ENCODE peak calls at places on chromosomes 1 and 21, in six cellular contexts. One of them, this sample, is unnamed.

GRCh38 chr1:198492872-198493271 is 47.6 kb downstream of the ATP6V1G3 start:
- DNase-seq in fibroblast of lung: peak; percentile 68
- DNase-seq in IMR-90: peak; percentile 91
- DNase-seq in AG04450: peak; percentile 59
- DNase-seq in uterus: no peak
- DNase-seq in cardiac fibroblast: peak; percentile 65
- DNase-seq in this sample: no peak

GRCh38 chr1:159140474-159140873 is 30.9 kb upstream of the CADM3 start:
- DNase-seq in IMR-90: no peak
- DNase-seq in uterus: no peak
- DNase-seq in cardiac fibroblast: no peak
- DNase-seq in fibroblast of lung: no peak
- DNase-seq in AG04450: no peak
- DNase-seq in this sample: no peak

GRCh38 chr1:145871994-145872411 is 13.1 kb upstream of the PIAS3 start:
- DNase-seq in fibroblast of lung: peak; percentile 57
- DNase-seq in AG04450: no peak
- DNase-seq in IMR-90: peak; percentile 46
- DNase-seq in uterus: peak; percentile 50
- DNase-seq in cardiac fibroblast: peak; percentile 48
- DNase-seq in this sample: no peak

GRCh38 chr1:111704776-111705175 is 34.4 kb downstream of the INKA2 start:
- DNase-seq in AG04450: no peak
- DNase-seq in cardiac fibroblast: no peak
- DNase-seq in fibroblast of lung: no peak
- DNase-seq in IMR-90: no peak
- DNase-seq in uterus: no peak
- DNase-seq in this sample: no peak

GRCh38 chr1:27872802-27873665 is 690 bp downstream of the THEMIS2 start:
- DNase-seq in AG04450: no peak
- DNase-seq in IMR-90: peak; percentile 40
- DNase-seq in fibroblast of lung: peak; percentile 33
- DNase-seq in cardiac fibroblast: peak; percentile 17
- DNase-seq in uterus: no peak
- DNase-seq in this sample: no peak

GRCh38 chr1:77036560-77036959 is 169.3 kb downstream of the ST6GALNAC5 start:
- DNase-seq in IMR-90: peak; percentile 56
- DNase-seq in uterus: no peak
- DNase-seq in fibroblast of lung: peak; percentile 59
- DNase-seq in cardiac fibroblast: peak; percentile 34
- DNase-seq in AG04450: peak; percentile 10
- DNase-seq in this sample: no peak

GRCh38 chr21:32962286-32962685 is 63.4 kb upstream of the OLIG2 start:
- DNase-seq in AG04450: no peak
- DNase-seq in cardiac fibroblast: no peak
- DNase-seq in uterus: no peak
- DNase-seq in fibroblast of lung: no peak
- DNase-seq in IMR-90: no peak
- DNase-seq in this sample: no peak

GRCh38 chr1:66623812-66624211 is 89.9 kb downstream of the SGIP1 start:
- DNase-seq in IMR-90: peak; percentile 76
- DNase-seq in uterus: no peak
- DNase-seq in cardiac fibroblast: peak; percentile 52
- DNase-seq in AG04450: no peak
- DNase-seq in fibroblast of lung: peak; percentile 19
- DNase-seq in this sample: no peak

GRCh38 chr1:206100226-206100780 is 16.9 kb downstream of the AVPR1B start:
- DNase-seq in AG04450: no peak
- DNase-seq in fibroblast of lung: no peak
- DNase-seq in cardiac fibroblast: no peak
- DNase-seq in IMR-90: no peak
- DNase-seq in uterus: no peak
- DNase-seq in this sample: no peak

GRCh38 chr1:178634445-178634844 is 90.6 kb upstream of the RALGPS2 start:
- DNase-seq in uterus: no peak
- DNase-seq in cardiac fibroblast: peak; percentile 55
- DNase-seq in IMR-90: no peak
- DNase-seq in AG04450: no peak
- DNase-seq in fibroblast of lung: no peak
- DNase-seq in this sample: no peak

GRCh38 chr1:109733235-109733634 is 7.6 kb downstream of the GSTM3 start:
- DNase-seq in cardiac fibroblast: no peak
- DNase-seq in fibroblast of lung: no peak
- DNase-seq in AG04450: no peak
- DNase-seq in IMR-90: no peak
- DNase-seq in uterus: no peak
- DNase-seq in this sample: no peak

GRCh38 chr1:153174624-153175023 is 23.9 kb upstream of the SPRR2G start:
- DNase-seq in fibroblast of lung: no peak
- DNase-seq in uterus: no peak
- DNase-seq in IMR-90: no peak
- DNase-seq in cardiac fibroblast: no peak
- DNase-seq in AG04450: no peak
- DNase-seq in this sample: no peak

GRCh38 chr1:204084247-204084772 is 11.4 kb downstream of the SOX13 start:
- DNase-seq in IMR-90: no peak
- DNase-seq in AG04450: no peak
- DNase-seq in uterus: no peak
- DNase-seq in cardiac fibroblast: no peak
- DNase-seq in fibroblast of lung: no peak
- DNase-seq in this sample: no peak

GRCh38 chr1:41681331-41682136 is 197.1 kb upstream of the EDN2 start:
- DNase-seq in cardiac fibroblast: peak; percentile 44
- DNase-seq in uterus: no peak
- DNase-seq in IMR-90: peak; percentile 52
- DNase-seq in AG04450: no peak
- DNase-seq in fibroblast of lung: peak; percentile 68
- DNase-seq in this sample: no peak

GRCh38 chr1:55313903-55314302 is 98.7 kb upstream of the USP24 start:
- DNase-seq in fibroblast of lung: no peak
- DNase-seq in cardiac fibroblast: peak; percentile 27
- DNase-seq in uterus: no peak
- DNase-seq in AG04450: no peak
- DNase-seq in IMR-90: peak; percentile 38
- DNase-seq in this sample: no peak

GRCh38 chr1:170267317-170267716 is 121.6 kb downstream of the NTMT2 start:
- DNase-seq in AG04450: no peak
- DNase-seq in cardiac fibroblast: peak; percentile 40
- DNase-seq in IMR-90: peak; percentile 8
- DNase-seq in fibroblast of lung: peak; percentile 7
- DNase-seq in uterus: no peak
- DNase-seq in this sample: peak; percentile 10

GRCh38 chr1:198125995-198126758 is 30.6 kb upstream of the NEK7 start:
- DNase-seq in fibroblast of lung: peak; percentile 93
- DNase-seq in cardiac fibroblast: peak; percentile 74
- DNase-seq in AG04450: no peak
- DNase-seq in uterus: no peak
- DNase-seq in IMR-90: peak; percentile 79
- DNase-seq in this sample: no peak

GRCh38 chr1:170931650-170932049 is 3.7 kb upstream of the MROH9 start:
- DNase-seq in uterus: no peak
- DNase-seq in fibroblast of lung: no peak
- DNase-seq in IMR-90: no peak
- DNase-seq in cardiac fibroblast: no peak
- DNase-seq in AG04450: no peak
- DNase-seq in this sample: no peak

GRCh38 chr1:178094752-178095645 is 1.1 kb downstream of the RASAL2 start:
- DNase-seq in AG04450: no peak
- DNase-seq in IMR-90: no peak
- DNase-seq in uterus: no peak
- DNase-seq in cardiac fibroblast: peak; percentile 45
- DNase-seq in fibroblast of lung: peak; percentile 22
- DNase-seq in this sample: no peak

GRCh38 chr1:15850450-15851079 is 3.1 kb downstream of the SPEN start:
- DNase-seq in IMR-90: no peak
- DNase-seq in AG04450: no peak
- DNase-seq in fibroblast of lung: no peak
- DNase-seq in uterus: no peak
- DNase-seq in cardiac fibroblast: no peak
- DNase-seq in this sample: no peak

GRCh38 chr1:43890815-43891214 is 42.8 kb upstream of the ARTN start:
- DNase-seq in fibroblast of lung: no peak
- DNase-seq in IMR-90: peak; percentile 28
- DNase-seq in uterus: no peak
- DNase-seq in cardiac fibroblast: no peak
- DNase-seq in AG04450: no peak
- DNase-seq in this sample: no peak

GRCh38 chr1:67880056-67880601 is 46.9 kb upstream of the GNG12 start:
- DNase-seq in uterus: no peak
- DNase-seq in fibroblast of lung: peak; percentile 83
- DNase-seq in AG04450: no peak
- DNase-seq in cardiac fibroblast: peak; percentile 89
- DNase-seq in IMR-90: peak; percentile 79
- DNase-seq in this sample: no peak

GRCh38 chr1:164771568-164772350 is 212.8 kb downstream of the PBX1 start:
- DNase-seq in AG04450: no peak
- DNase-seq in fibroblast of lung: peak; percentile 81
- DNase-seq in IMR-90: peak; percentile 73
- DNase-seq in cardiac fibroblast: peak; percentile 77
- DNase-seq in uterus: peak; percentile 74
- DNase-seq in this sample: no peak

GRCh38 chr1:234848972-234849641 is 239.1 kb upstream of the IRF2BP2 start:
- DNase-seq in IMR-90: peak; percentile 86
- DNase-seq in cardiac fibroblast: peak; percentile 40
- DNase-seq in uterus: no peak
- DNase-seq in AG04450: no peak
- DNase-seq in fibroblast of lung: peak; percentile 20
- DNase-seq in this sample: peak; percentile 84
- TF ChIP-seq CTCF in IMR-90: peak; percentile 12
- TF ChIP-seq CTCF in cardiac fibroblast: no peak
- TF ChIP-seq CTCF in uterus: no peak
- TF ChIP-seq CTCF in AG04450: peak; percentile 23
- TF ChIP-seq CTCF in fibroblast of lung: no peak
- TF ChIP-seq CTCF in this sample: peak; percentile 10

GRCh38 chr21:43632373-43632905 is 26.8 kb downstream of the HSF2BP start:
- DNase-seq in uterus: no peak
- DNase-seq in AG04450: no peak
- DNase-seq in cardiac fibroblast: no peak
- DNase-seq in IMR-90: no peak
- DNase-seq in fibroblast of lung: no peak
- DNase-seq in this sample: no peak
- H3K4me3 ChIP-seq in uterus: no peak overlapping the region
- H3K4me3 ChIP-seq in AG04450: no peak overlapping the region
- H3K4me3 ChIP-seq in cardiac fibroblast: no peak overlapping the region
- H3K4me3 ChIP-seq in IMR-90: no peak overlapping the region
- H3K4me3 ChIP-seq in fibroblast of lung: no peak overlapping the region
- H3K4me3 ChIP-seq in this sample: no peak overlapping the region

DNA sequence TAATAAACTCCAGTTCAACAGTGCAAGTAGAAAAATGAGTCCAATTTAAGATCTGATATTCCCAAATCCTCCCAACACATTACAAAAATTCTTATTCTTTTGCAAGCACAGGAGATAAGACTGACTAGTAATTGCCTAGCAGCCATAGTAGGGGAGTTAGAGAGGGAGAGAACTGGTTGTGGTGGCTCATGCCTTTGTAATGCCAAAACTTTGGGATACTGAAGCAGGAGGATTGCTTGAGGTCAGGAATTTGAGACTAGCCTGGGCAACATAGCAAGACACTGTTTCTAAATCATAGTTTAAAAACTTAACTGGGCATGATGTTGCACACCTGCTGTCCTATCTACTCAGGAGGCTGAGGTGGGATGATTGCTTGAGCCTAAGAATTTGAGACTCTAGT is 26.7 kb upstream of the PAPPA2 start:
- DNase-seq in IMR-90: no peak
- DNase-seq in uterus: no peak
- DNase-seq in fibroblast of lung: no peak
- DNase-seq in cardiac fibroblast: no peak
- DNase-seq in AG04450: no peak
- DNase-seq in this sample: no peak
- TF ChIP-seq CTCF in IMR-90: no peak
- TF ChIP-seq CTCF in uterus: no peak
- TF ChIP-seq CTCF in fibroblast of lung: no peak
- TF ChIP-seq CTCF in cardiac fibroblast: no peak
- TF ChIP-seq CTCF in AG04450: no peak
- TF ChIP-seq CTCF in this sample: no peak

DNA sequence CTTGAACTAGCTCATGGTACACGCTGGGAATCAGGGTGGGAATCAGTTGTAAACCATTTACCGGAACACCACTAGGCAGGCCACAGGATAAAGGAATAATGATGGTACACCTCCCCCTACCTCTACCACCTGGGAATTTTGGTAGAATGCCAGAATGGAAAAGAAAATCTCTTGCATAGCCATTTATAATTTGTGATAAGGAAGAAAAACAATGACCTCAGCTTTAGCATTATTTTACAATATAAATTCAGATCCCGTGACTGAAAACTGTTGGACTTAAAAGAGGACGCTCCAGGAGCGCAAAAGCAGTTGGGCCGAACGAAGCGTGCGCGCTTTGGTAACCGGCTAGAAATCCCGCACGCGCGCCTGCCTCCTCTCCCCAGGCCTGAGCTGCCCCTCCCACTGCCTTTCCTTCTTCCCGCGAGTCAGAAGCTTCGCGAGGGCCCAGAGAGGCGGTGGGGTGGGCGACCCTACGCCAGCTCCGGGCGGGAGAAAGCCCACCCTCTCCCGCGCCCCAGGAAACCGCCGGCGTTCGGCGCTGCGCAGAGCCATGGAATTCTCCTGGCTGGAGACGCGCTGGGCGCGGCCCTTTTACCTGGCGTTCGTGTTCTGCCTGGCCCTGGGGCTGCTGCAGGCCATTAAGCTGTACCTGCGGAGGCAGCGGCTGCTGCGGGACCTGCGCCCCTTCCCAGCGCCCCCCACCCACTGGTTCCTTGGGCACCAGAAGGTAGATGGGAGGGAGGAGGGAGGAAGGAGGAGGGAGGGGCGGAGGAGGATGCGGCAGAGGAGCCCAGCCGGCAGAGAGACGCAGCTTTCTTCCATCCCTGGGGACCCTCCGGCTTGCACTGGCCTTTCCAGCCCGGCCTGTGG is at the start of gene CYP4X1:
- DNase-seq in uterus: peak; percentile 15
- DNase-seq in AG04450: no peak
- DNase-seq in cardiac fibroblast: peak; percentile 58
- DNase-seq in fibroblast of lung: no peak
- DNase-seq in IMR-90: no peak
- DNase-seq in this sample: no peak
- H3K4me3 ChIP-seq in uterus: peak within 1 kb of the TSS; percentile 12
- H3K4me3 ChIP-seq in AG04450: no peak within 1 kb of the TSS
- H3K4me3 ChIP-seq in cardiac fibroblast: peak within 1 kb of the TSS; percentile 24
- H3K4me3 ChIP-seq in fibroblast of lung: no peak within 1 kb of the TSS
- H3K4me3 ChIP-seq in IMR-90: no peak within 1 kb of the TSS
- H3K4me3 ChIP-seq in this sample: peak within 1 kb of the TSS; percentile 33

DNA sequence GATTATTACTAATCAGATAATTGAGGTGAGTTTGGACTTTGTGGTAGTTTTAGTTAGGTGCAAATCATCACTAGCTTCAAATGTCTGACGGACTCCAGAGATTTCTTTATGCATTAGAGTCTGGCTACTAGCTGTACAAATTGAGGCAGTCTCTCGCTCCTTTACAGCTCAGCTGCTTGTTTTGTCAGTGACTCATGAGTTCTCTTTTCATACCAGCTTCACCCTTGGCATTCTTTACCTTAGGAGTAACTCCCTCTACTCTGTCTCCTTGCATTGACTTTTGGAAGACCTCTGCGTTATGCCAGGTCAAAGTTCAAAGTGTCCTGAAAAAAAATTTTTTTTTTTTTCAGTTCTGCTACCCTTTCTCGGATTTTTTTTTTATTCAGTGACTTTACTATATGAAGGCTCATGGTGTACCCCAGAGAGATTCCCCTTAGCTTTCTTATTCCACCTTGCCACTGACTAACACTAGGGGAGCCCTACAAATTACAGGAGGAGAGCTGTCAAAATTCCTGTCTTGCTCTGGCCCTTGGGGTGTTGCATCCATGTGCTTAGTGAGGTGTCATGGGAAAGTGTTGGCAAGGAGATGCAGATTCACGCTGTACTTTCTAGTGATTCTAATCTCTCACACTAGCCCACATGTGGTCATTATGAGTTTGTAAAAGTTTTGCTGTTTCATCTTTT is 576.6 kb downstream of the ADGRL2 start:
- DNase-seq in AG04450: no peak
- DNase-seq in cardiac fibroblast: no peak
- DNase-seq in fibroblast of lung: peak; percentile 28
- DNase-seq in IMR-90: no peak
- DNase-seq in uterus: no peak
- DNase-seq in this sample: no peak
- TF ChIP-seq CTCF in AG04450: no peak
- TF ChIP-seq CTCF in cardiac fibroblast: no peak
- TF ChIP-seq CTCF in fibroblast of lung: no peak
- TF ChIP-seq CTCF in IMR-90: no peak
- TF ChIP-seq CTCF in uterus: no peak
- TF ChIP-seq CTCF in this sample: peak; percentile 27